ENCODE peak calls at places on chromosomes 6 and 20, in four cellular contexts. One of them, this sample, is unnamed.

GRCh38 chr6:162443101-162443500 is 284.5 kb downstream of the PRKN start:
- DNase-seq in RWPE2: no peak
- DNase-seq in GM12878: no peak
- DNase-seq in mammary epithelial cell: no peak
- DNase-seq in this sample: no peak

GRCh38 chr6:163243083-163243482 is 171.4 kb upstream of the QKI start:
- DNase-seq in RWPE2: no peak
- DNase-seq in GM12878: no peak
- DNase-seq in mammary epithelial cell: no peak
- DNase-seq in this sample: no peak

GRCh38 chr20:49762940-49763766 is 49.5 kb upstream of the B4GALT5 start:
- DNase-seq in RWPE2: no peak
- DNase-seq in GM12878: no peak
- DNase-seq in mammary epithelial cell: peak; percentile 29
- DNase-seq in this sample: no peak

GRCh38 chr6:52904562-52905279 is 4.8 kb downstream of the GSTA3 start:
- DNase-seq in RWPE2: no peak
- DNase-seq in GM12878: no peak
- DNase-seq in mammary epithelial cell: no peak
- DNase-seq in this sample: no peak

GRCh38 chr6:101705866-101706265 is 312.4 kb downstream of the GRIK2 start:
- DNase-seq in RWPE2: no peak
- DNase-seq in GM12878: no peak
- DNase-seq in mammary epithelial cell: peak; percentile 19
- DNase-seq in this sample: no peak

GRCh38 chr20:44579313-44580090 is 2.9 kb upstream of the PKIG start:
- DNase-seq in RWPE2: no peak
- DNase-seq in GM12878: no peak
- DNase-seq in mammary epithelial cell: no peak
- DNase-seq in this sample: no peak

GRCh38 chr20:61797971-61798411 is 267.7 kb downstream of the TAF4 start:
- DNase-seq in RWPE2: no peak
- DNase-seq in GM12878: no peak
- DNase-seq in mammary epithelial cell: no peak
- DNase-seq in this sample: no peak

GRCh38 chr6:148479498-148479897 is 136.9 kb downstream of the SASH1 start:
- DNase-seq in RWPE2: no peak
- DNase-seq in GM12878: no peak
- DNase-seq in mammary epithelial cell: no peak
- DNase-seq in this sample: no peak

GRCh38 chr6:143396497-143397228 is 53.8 kb downstream of the ADAT2 start:
- DNase-seq in RWPE2: no peak
- DNase-seq in GM12878: no peak
- DNase-seq in mammary epithelial cell: no peak
- DNase-seq in this sample: no peak

GRCh38 chr6:50185006-50185405 is 135.3 kb upstream of the DEFB112 start:
- DNase-seq in RWPE2: no peak
- DNase-seq in GM12878: no peak
- DNase-seq in mammary epithelial cell: no peak
- DNase-seq in this sample: no peak

GRCh38 chr20:25478889-25479568 is 71.6 kb downstream of the GINS1 start:
- DNase-seq in RWPE2: no peak
- DNase-seq in GM12878: no peak
- DNase-seq in mammary epithelial cell: no peak
- DNase-seq in this sample: no peak

GRCh38 chr6:112470950-112471349 is 123.8 kb downstream of the RFPL4B start:
- DNase-seq in RWPE2: no peak
- DNase-seq in GM12878: no peak
- DNase-seq in mammary epithelial cell: no peak
- DNase-seq in this sample: no peak

GRCh38 chr20:1538655-1539054 is 18.9 kb downstream of the SIRPD start:
- DNase-seq in RWPE2: no peak
- DNase-seq in GM12878: no peak
- DNase-seq in mammary epithelial cell: peak; percentile 16
- DNase-seq in this sample: no peak

GRCh38 chr20:668638-669037 is 7.0 kb downstream of the SCRT2 start:
- DNase-seq in RWPE2: no peak
- DNase-seq in GM12878: no peak
- DNase-seq in mammary epithelial cell: no peak
- DNase-seq in this sample: no peak

GRCh38 chr20:11891827-11892521 is 25.7 kb upstream of the BTBD3 start:
- DNase-seq in RWPE2: peak; percentile 82
- DNase-seq in GM12878: peak; percentile 17
- DNase-seq in mammary epithelial cell: peak; percentile 83
- DNase-seq in this sample: no peak

GRCh38 chr20:55684578-55684977 is 320.7 kb downstream of the CBLN4 start:
- DNase-seq in RWPE2: no peak
- DNase-seq in GM12878: no peak
- DNase-seq in mammary epithelial cell: no peak
- DNase-seq in this sample: no peak

GRCh38 chr20:58700121-58700780 is 7.7 kb downstream of the NPEPL1 start:
- DNase-seq in RWPE2: peak; percentile 69
- DNase-seq in GM12878: no peak
- DNase-seq in mammary epithelial cell: no peak
- DNase-seq in this sample: no peak

GRCh38 chr6:13377054-13377758 is 48.9 kb upstream of the TBC1D7 start:
- DNase-seq in RWPE2: no peak
- DNase-seq in GM12878: no peak
- DNase-seq in mammary epithelial cell: no peak
- DNase-seq in this sample: no peak

GRCh38 chr6:13375360-13375878 is 47.1 kb upstream of the TBC1D7 start:
- DNase-seq in RWPE2: no peak
- DNase-seq in GM12878: peak; percentile 95
- DNase-seq in mammary epithelial cell: peak; percentile 15
- DNase-seq in this sample: no peak

GRCh38 chr6:13383280-13384163 is 55.2 kb upstream of the TBC1D7 start:
- DNase-seq in RWPE2: no peak
- DNase-seq in GM12878: peak; percentile 91
- DNase-seq in mammary epithelial cell: peak; percentile 69
- DNase-seq in this sample: no peak

GRCh38 chr6:13380761-13381160 is 52.4 kb upstream of the TBC1D7 start:
- DNase-seq in RWPE2: no peak
- DNase-seq in GM12878: no peak
- DNase-seq in mammary epithelial cell: no peak
- DNase-seq in this sample: no peak

GRCh38 chr6:13378669-13379590 is 50.6 kb upstream of the TBC1D7 start:
- DNase-seq in RWPE2: no peak
- DNase-seq in GM12878: no peak
- DNase-seq in mammary epithelial cell: no peak
- DNase-seq in this sample: no peak
- TF ChIP-seq CTCF in RWPE2: no peak
- TF ChIP-seq CTCF in GM12878: no peak
- TF ChIP-seq CTCF in mammary epithelial cell: no peak
- TF ChIP-seq CTCF in this sample: no peak

DNA sequence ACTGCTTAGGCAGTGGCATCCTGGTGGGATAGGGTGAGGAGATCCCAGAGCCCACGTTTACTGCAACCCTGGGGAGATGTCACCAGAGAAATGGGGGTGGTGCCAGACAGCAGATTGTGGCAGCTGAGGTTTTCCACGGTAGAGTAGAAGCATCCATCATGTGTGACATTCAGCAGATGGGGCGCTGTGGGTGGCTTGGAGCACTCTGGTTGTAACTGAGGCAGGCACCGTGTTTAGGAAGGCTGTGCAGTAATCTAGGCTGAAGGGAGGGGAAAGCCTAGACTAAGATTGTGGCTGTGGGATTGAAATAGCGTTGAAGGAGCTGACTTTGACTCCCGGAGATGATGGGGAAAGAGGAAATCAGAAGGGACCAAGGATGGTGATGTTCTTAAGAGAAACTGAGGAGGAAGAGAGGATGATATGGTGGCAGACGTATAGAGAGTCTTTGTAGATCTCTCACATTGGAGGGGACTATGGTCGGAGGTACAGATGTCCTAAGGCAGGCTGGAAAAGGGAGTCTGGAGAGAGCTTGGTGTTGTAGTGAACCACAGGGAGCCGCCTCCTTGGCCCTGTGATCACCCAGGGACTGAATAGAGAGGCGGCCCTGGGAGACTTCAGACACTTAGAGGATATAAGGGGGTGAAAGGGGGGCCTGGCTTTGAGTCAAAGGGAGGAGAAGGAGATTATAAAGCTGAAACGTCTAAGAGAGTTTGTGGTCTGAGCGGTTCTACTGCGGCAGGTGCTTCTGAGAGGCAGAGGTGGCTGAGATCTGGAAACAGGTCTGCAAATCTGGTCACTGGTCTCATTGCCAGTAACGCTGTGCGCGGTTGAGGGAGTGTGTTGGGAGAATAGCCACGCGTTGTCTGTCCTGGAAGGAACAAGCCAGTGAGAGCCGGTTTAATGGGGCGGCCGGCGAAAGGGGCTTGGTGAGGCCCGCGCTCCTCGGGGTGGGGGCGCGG is 792 bp upstream of the MICA start:
- DNase-seq in RWPE2: no peak
- DNase-seq in GM12878: no peak
- DNase-seq in mammary epithelial cell: no peak
- DNase-seq in this sample: no peak
- H3K27me3 ChIP-seq in RWPE2: no peaks in the 10 kb centered on the region
- H3K27me3 ChIP-seq in GM12878: no peaks in the 10 kb centered on the region
- H3K27me3 ChIP-seq in mammary epithelial cell: no peaks in the 10 kb centered on the region
- H3K27me3 ChIP-seq in this sample: no peaks in the 10 kb centered on the region

DNA sequence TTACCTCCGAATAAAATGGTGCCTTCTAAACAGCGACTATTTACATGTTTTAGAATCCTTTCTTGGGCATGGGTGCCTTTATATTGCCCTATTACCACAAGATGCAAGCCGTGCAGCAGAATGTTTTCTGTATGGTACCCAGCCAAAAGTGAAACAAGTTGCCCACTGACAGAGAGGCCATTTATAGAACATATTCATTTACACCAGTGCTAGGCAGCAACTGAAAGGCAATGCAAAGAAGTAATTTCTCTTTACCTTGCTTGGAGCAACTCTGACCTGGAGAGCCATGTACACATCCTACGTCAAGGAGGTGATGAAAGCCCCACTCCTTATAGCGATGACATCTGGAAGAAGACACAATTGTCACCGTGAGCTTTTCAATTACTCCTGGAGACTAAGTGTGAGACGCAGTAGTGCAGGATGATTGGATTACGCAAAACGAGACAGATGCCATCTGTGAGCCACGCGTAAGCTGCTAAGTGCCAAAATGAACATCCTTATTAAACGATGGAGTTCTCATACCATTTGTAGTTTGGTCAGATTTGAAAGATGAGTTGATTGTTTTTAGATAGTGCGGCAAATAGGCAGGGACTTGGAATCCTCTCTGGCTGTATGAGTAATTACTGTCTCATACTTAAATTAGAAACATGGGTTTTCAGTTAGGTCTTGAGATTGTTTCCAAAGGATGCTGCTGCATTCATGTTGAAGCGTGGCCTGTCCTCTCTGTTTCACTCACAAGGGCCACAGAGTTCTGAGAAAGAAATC is at the start of gene TMEM244:
- DNase-seq in RWPE2: no peak
- DNase-seq in GM12878: no peak
- DNase-seq in mammary epithelial cell: no peak
- DNase-seq in this sample: peak; percentile 76
- H3K4me3 ChIP-seq in RWPE2: no peak within 1 kb of the TSS
- H3K4me3 ChIP-seq in GM12878: peak within 1 kb of the TSS; percentile 28
- H3K4me3 ChIP-seq in mammary epithelial cell: no peak within 1 kb of the TSS
- H3K4me3 ChIP-seq in this sample: no peak within 1 kb of the TSS

GRCh38 chr6:144912474-144912873 is 627.3 kb downstream of the UTRN start:
- DNase-seq in RWPE2: no peak
- DNase-seq in GM12878: no peak
- DNase-seq in mammary epithelial cell: peak; percentile 44
- DNase-seq in this sample: peak; percentile 67
- TF ChIP-seq CTCF in RWPE2: no peak
- TF ChIP-seq CTCF in GM12878: no peak
- TF ChIP-seq CTCF in mammary epithelial cell: no peak
- TF ChIP-seq CTCF in this sample: peak; percentile 25

GRCh38 chr6:13926378-13926777 is 1.6 kb downstream of the RNF182 start:
- DNase-seq in RWPE2: no peak
- DNase-seq in GM12878: no peak
- DNase-seq in mammary epithelial cell: no peak
- DNase-seq in this sample: no peak
- H3K27me3 ChIP-seq in RWPE2: peaks cover 50% of the 10 kb centered on the region
- H3K27me3 ChIP-seq in GM12878: peaks cover 7% of the 10 kb centered on the region
- H3K27me3 ChIP-seq in mammary epithelial cell: peaks cover 29% of the 10 kb centered on the region
- H3K27me3 ChIP-seq in this sample: peaks cover 5% of the 10 kb centered on the region